ENCODE peak calls at places on chromosomes 12 and 14, in four cellular contexts. O is CD8-positive, alpha-beta T cell; H is iPS DF 6.9; Z is neural progenitor cell. G is an unnamed sample.
A peak's percentile ranks its signal among the peaks of the same experiment; 100 is the strongest.

GRCh38 chr14:39441805-39442204 is 9.6 kb upstream of the FBXO33 start:
- DNase-seq in H (no peak), Z (no peak), O (no peak), G (no peak)

GRCh38 chr14:86602263-86602662 is 1072.3 kb downstream of the FLRT2 start:
- DNase-seq in O (no peak), Z (no peak), H (no peak), G (no peak)

GRCh38 chr12:81644503-81644902 is 114.6 kb downstream of the PPFIA2 start:
- DNase-seq in H (no peak), Z (peak; percentile 47), O (no peak), G (peak; percentile 37)

GRCh38 chr14:53193193-53193592 is 40.1 kb upstream of the DDHD1 start:
- DNase-seq in O (no peak), H (no peak), Z (no peak), G (no peak)

GRCh38 chr14:71533396-71533795 is 398.8 kb upstream of the RGS6 start:
- DNase-seq in Z (no peak), H (no peak), O (no peak), G (no peak)

GRCh38 chr14:73428354-73428824 is 30.0 kb downstream of the NUMB start:
- DNase-seq in O (no peak), H (no peak), Z (no peak), G (no peak)

GRCh38 chr12:58795825-58796224 is 124.5 kb downstream of the LRIG3 start:
- DNase-seq in O (no peak), Z (no peak), H (no peak), G (no peak)

GRCh38 chr12:132133952-132134652 is 10.0 kb downstream of the DDX51 start:
- DNase-seq in H (no peak), O (no peak), Z (peak; percentile 41), G (no peak)

GRCh38 chr12:105083041-105083440 is 1.2 kb downstream of the ALDH1L2 start:
- DNase-seq in Z (no peak), O (no peak), H (no peak), G (no peak)

GRCh38 chr14:76924363-76925151 is 98.3 kb downstream of the LRRC74A start:
- DNase-seq in H (peak; percentile 95), O (no peak), Z (peak; percentile 83), G (no peak)

GRCh38 chr12:31008961-31009840 is 64.5 kb upstream of the DDX11 start:
- DNase-seq in O (no peak), H (no peak), Z (no peak), G (no peak)

GRCh38 chr12:99436584-99436983 is 211.0 kb upstream of the GARIN6 start:
- DNase-seq in Z (no peak), O (no peak), H (no peak), G (no peak)

GRCh38 chr14:104677506-104678332 is 11.7 kb upstream of the INF2 start:
- DNase-seq in Z (peak; percentile 83), O (peak; percentile 48), H (no peak), G (peak; percentile 57)

GRCh38 chr14:31043379-31043778 is 17.2 kb upstream of the STRN3 start:
- DNase-seq in H (no peak), Z (no peak), O (no peak), G (no peak)

GRCh38 chr12:129617849-129618248 is 286.0 kb downstream of the TMEM132D start:
- DNase-seq in O (no peak), H (no peak), Z (no peak), G (no peak)

GRCh38 chr12:99706736-99707473 is 59.4 kb downstream of the GARIN6 start:
- DNase-seq in O (no peak), Z (no peak), H (no peak), G (no peak)

GRCh38 chr12:24600996-24601395 is 347.9 kb downstream of the BCAT1 start:
- DNase-seq in H (no peak), Z (no peak), O (no peak), G (peak; percentile 5)

GRCh38 chr14:25090716-25091454 is 40.9 kb upstream of the STXBP6 start:
- DNase-seq in Z (no peak), O (no peak), H (no peak), G (no peak)

GRCh38 chr12:30902001-30902400 is 24.5 kb upstream of the TSPAN11 start:
- DNase-seq in H (no peak), Z (no peak), O (no peak), G (no peak)

GRCh38 chr12:4643747-4644146 is 5.1 kb downstream of the AKAP3 start:
- DNase-seq in O (no peak), Z (no peak), H (no peak), G (peak; percentile 49)

GRCh38 chr12:52401926-52402325 is 4.2 kb downstream of the KRT82 start:
- DNase-seq in Z (no peak), O (no peak), H (no peak), G (no peak)

GRCh38 chr12:127343941-127344340 is 923.0 kb upstream of the TMEM132C start:
- DNase-seq in O (no peak), H (no peak), Z (no peak), G (no peak)

GRCh38 chr12:49895773-49896172 is 7.9 kb downstream of the FAIM2 start:
- DNase-seq in Z (no peak), O (no peak), H (no peak), G (no peak)

GRCh38 chr12:70774055-70774454 is 136.8 kb upstream of the PTPRB start:
- DNase-seq in H (no peak), O (no peak), Z (peak; percentile 18), G (no peak)

GRCh38 chr14:102481791-102482238 is 27.8 kb downstream of the ANKRD9 start:
- DNase-seq in H (no peak), O (no peak), Z (no peak), G (no peak)

GRCh38 chr12:72865921-72866320 is 593.8 kb downstream of the TRHDE start:
- DNase-seq in Z (no peak), H (no peak), O (no peak), G (no peak)

GRCh38 chr12:52278931-52279682 is 4.7 kb downstream of the KRT86 start:
- DNase-seq in H (peak; percentile 63), Z (peak; percentile 83), O (peak; percentile 61), G (peak; percentile 50)

GRCh38 chr12:122064780-122065588 is 13.6 kb upstream of the MLXIP start:
- DNase-seq in O (no peak), H (no peak), Z (peak; percentile 57), G (no peak)

GRCh38 chr14:21026988-21027315 is 2.1 kb upstream of the NDRG2 start:
- DNase-seq in O (no peak), Z (no peak), H (no peak), G (no peak)
- H3K4me1 ChIP-seq in O (peaks cover 13% of the 10 kb centered on the region), Z (peaks cover 10% of the 10 kb centered on the region), H (peaks cover 10% of the 10 kb centered on the region), G (no peaks in the 10 kb centered on the region)

GRCh38 chr14:99284254-99285004 is 12.4 kb upstream of the BCL11B start:
- DNase-seq in O (no peak), H (no peak), Z (no peak), G (no peak)

GRCh38 chr14:99289394-99290189 is 17.6 kb upstream of the BCL11B start:
- DNase-seq in O (no peak), H (no peak), Z (no peak), G (no peak)

GRCh38 chr14:99287269-99287942 is 15.4 kb upstream of the BCL11B start:
- DNase-seq in O (no peak), H (no peak), Z (no peak), G (no peak)

GRCh38 chr14:99288948-99289347 is 17.0 kb upstream of the BCL11B start:
- DNase-seq in O (no peak), Z (no peak), H (no peak), G (no peak)

GRCh38 chr14:99286761-99287160 is 14.8 kb upstream of the BCL11B start:
- DNase-seq in O (no peak), H (no peak), Z (no peak), G (no peak)
- H3K4me3 ChIP-seq in O (no peak overlapping the region), H (no peak overlapping the region), Z (no peak overlapping the region), G (no peak overlapping the region)

DNA sequence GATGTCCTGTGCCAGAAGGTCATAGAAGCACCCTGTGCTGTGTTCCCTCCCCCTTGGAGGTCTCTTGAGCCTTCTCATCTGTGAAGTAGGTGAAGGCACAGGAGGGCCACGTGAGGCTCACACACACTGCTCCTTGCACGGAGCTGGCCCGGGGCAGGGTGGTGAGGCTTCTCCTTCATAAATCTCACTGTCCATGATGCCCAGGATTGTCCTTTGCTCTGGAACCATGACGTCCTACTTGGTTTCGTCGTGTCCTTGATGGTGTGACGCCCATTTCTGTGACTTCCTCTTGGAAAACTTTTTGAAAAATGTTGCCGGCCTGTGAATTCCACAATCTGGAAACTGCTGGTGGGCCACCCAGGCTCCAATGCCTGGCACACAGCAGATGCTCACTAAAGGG is 34.4 kb downstream of the SH2B3 start:
- DNase-seq in H (no peak), Z (no peak), O (no peak), G (no peak)
- H3K27ac ChIP-seq in H (no peak overlapping the region), Z (no peak overlapping the region), O (no peak overlapping the region), G (no peak overlapping the region)

GRCh38 chr14:51999084-51999483 is 9.7 kb downstream of the RTRAF start:
- DNase-seq in O (no peak), H (no peak), Z (no peak), G (no peak)

GRCh38 chr14:52002542-52002941 is 13.2 kb downstream of the RTRAF start:
- DNase-seq in O (no peak), Z (peak; percentile 30), H (no peak), G (no peak)

GRCh38 chr14:52000631-52001030 is 11.3 kb downstream of the RTRAF start:
- DNase-seq in Z (no peak), H (no peak), O (no peak), G (no peak)

GRCh38 chr14:51998348-51998747 is 9.0 kb downstream of the RTRAF start:
- DNase-seq in H (no peak), Z (no peak), O (no peak), G (no peak)

GRCh38 chr14:52000019-52000582 is 10.8 kb downstream of the RTRAF start:
- DNase-seq in O (no peak), H (no peak), Z (no peak), G (no peak)
- H3K4me1 ChIP-seq in O (no peaks in the 10 kb centered on the region), H (no peaks in the 10 kb centered on the region), Z (peaks cover 13% of the 10 kb centered on the region), G (no peaks in the 10 kb centered on the region)

GRCh38 chr12:117064049-117064448 is 35.2 kb downstream of the TESC start:
- DNase-seq in Z (no peak), H (no peak), O (no peak), G (no peak)
- H3K4me3 ChIP-seq in Z (no peak overlapping the region), H (no peak overlapping the region), O (no peak overlapping the region), G (no peak overlapping the region)

DNA sequence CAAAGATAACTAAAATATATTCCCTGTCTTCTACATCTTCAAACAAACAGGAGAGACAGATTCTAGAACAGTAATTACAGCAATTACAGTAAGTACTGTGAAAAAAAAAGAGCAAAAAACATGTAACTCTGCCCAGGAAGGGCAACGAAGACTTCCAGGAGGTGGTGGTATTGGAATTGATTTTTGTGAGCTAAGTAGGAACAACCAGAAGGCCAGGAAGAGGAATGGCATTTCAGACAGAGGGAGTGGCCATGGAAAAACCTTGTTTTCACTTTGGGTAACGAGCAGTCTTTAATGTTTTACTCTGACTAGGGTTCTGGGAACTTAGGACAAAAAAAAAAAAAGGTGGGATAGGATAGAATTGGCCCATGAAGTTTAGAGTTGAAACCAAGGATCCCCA is 196.3 kb upstream of the PLEKHG7 start:
- DNase-seq in O (no peak), H (no peak), Z (no peak), G (no peak)
- H3K27ac ChIP-seq in O (no peak overlapping the region), H (no peak overlapping the region), Z (no peak overlapping the region), G (peak overlapping the region; percentile 79)

G was measured in OCI-LY7.